ENCODE peak calls at places on chromosomes 12 and 14, in six cellular contexts. N, Z, S, M, G and X are unnamed samples.

GRCh38 chr12:68016136-68016535 is 26.9 kb downstream of the IFNG-AS1 start:
- DNase-seq in M (no peak), Z (no peak), N (no peak), G (no peak), S (no peak), X (no peak)

GRCh38 chr14:101851183-101851582 is 89.7 kb downstream of the PPP2R5C start:
- DNase-seq in N (no peak), S (no peak), G (no peak), Z (no peak), M (no peak), X (no peak)

GRCh38 chr12:66947119-66947518 is 268.2 kb upstream of the GRIP1 start:
- DNase-seq in S (peak), N (no peak), G (peak), M (no peak), Z (no peak), X (no peak)

GRCh38 chr14:76976623-76977005 is 51.9 kb downstream of the IRF2BPL start:
- DNase-seq in S (no peak), N (no peak), Z (no peak), G (no peak), M (no peak), X (no peak)

GRCh38 chr12:31444801-31445200 is 118.9 kb upstream of the SINHCAF start:
- DNase-seq in N (no peak), M (no peak), S (peak), G (no peak), Z (no peak), X (no peak)

GRCh38 chr12:119710941-119711551 is 43.1 kb downstream of the PRKAB1 start:
- DNase-seq in N (no peak), S (no peak), M (no peak), Z (no peak), G (no peak), X (no peak)

GRCh38 chr14:77985235-77985634 is 184.9 kb upstream of the NRXN3 start:
- DNase-seq in G (no peak), S (no peak), Z (no peak), N (peak), M (no peak), X (no peak)

GRCh38 chr12:40405419-40405818 is 180.6 kb downstream of the LRRK2 start:
- DNase-seq in M (no peak), N (no peak), S (no peak), Z (no peak), G (no peak), X (no peak)

GRCh38 chr14:55582741-55583140 is 2.7 kb downstream of the KTN1 start:
- DNase-seq in M (no peak), Z (no peak), S (no peak), N (no peak), G (no peak), X (no peak)

GRCh38 chr14:60655114-60655897 is 6.0 kb upstream of the SIX1 start:
- DNase-seq in Z (no peak), N (no peak), M (no peak), G (no peak), S (no peak), X (no peak)

GRCh38 chr12:132355742-132356681 is 26.6 kb upstream of the GALNT9 start:
- DNase-seq in Z (peak), M (no peak), N (no peak), G (no peak), S (no peak), X (no peak)

GRCh38 chr14:63342381-63342780 is 23.6 kb upstream of the GPHB5 start:
- DNase-seq in Z (no peak), G (no peak), M (no peak), S (no peak), N (no peak), X (no peak)

GRCh38 chr12:122082621-122083356 is 4.2 kb downstream of the MLXIP start:
- DNase-seq in Z (no peak), M (no peak), G (no peak), S (no peak), N (no peak), X (no peak)

GRCh38 chr12:41512531-41512930 is 324.4 kb downstream of the PDZRN4 start:
- DNase-seq in Z (peak), G (no peak), M (no peak), N (no peak), S (no peak), X (no peak)

GRCh38 chr14:58428011-58428807 is 690 bp downstream of the KIAA0586 start:
- DNase-seq in S (peak), Z (no peak), G (no peak), N (peak), M (peak), X (peak)

GRCh38 chr14:54686871-54687749 is 120.2 kb downstream of the SAMD4A start:
- DNase-seq in N (no peak), M (no peak), S (no peak), G (no peak), Z (no peak), X (no peak)

GRCh38 chr12:63985945-63986344 is 141.4 kb downstream of the SRGAP1 start:
- DNase-seq in Z (no peak), G (no peak), M (no peak), N (no peak), S (no peak), X (no peak)

GRCh38 chr12:117459229-117459628 is 97.8 kb upstream of the NOS1 start:
- DNase-seq in N (no peak), G (no peak), S (no peak), M (no peak), Z (no peak), X (no peak)

GRCh38 chr12:77120695-77121094 is 55.3 kb upstream of the E2F7 start:
- DNase-seq in G (no peak), N (peak), S (no peak), M (no peak), Z (no peak), X (no peak)

GRCh38 chr12:17017402-17017801 is 411.4 kb upstream of the LMO3 start:
- DNase-seq in G (no peak), N (no peak), S (peak), Z (no peak), M (no peak), X (no peak)